ENCODE peak calls at places on chromosomes 11 and 22, in four cellular contexts. Q is fibroblast of the aortic adventitia; L is stimulated activated CD4-positive, alpha-beta T cell treated with anti-CD3 and anti-CD28 coated beads, Interleukin-12 subunit alpha, Interleukin-12 subunit beta, amount 100 ng/mL, for 48 hours; G is renal cortical epithelial cell. Z is an unnamed sample.

GRCh38 chr11:11332141-11332710 is 20.8 kb downstream of the CSNK2A3 start:
- DNase-seq in Q (no peak), L (no peak), G (peak; percentile 35), Z (no peak)

GRCh38 chr11:45238724-45239123 is 47.4 kb downstream of the SYT13 start:
- DNase-seq in Q (peak; percentile 63), L (no peak), G (peak; percentile 82), Z (no peak)

GRCh38 chr11:119314748-119315138 is 2.2 kb downstream of the MCAM start:
- DNase-seq in Q (no peak), L (no peak), G (no peak), Z (no peak)

GRCh38 chr11:73520358-73521061 is 77.4 kb downstream of the FAM168A start:
- DNase-seq in Q (no peak), L (no peak), G (no peak), Z (no peak)

GRCh38 chr22:11253000-11253511 is 4274.9 kb upstream of the OR11H1 start:
- DNase-seq in Q (no peak), L (no peak), G (no peak), Z (no peak)

GRCh38 chr22:26743149-26743548 is 85.8 kb downstream of the MIAT start:
- DNase-seq in Q (no peak), L (no peak), G (no peak), Z (peak; percentile 13)

GRCh38 chr11:12386745-12387144 is 9.4 kb downstream of the PARVA start:
- DNase-seq in Q (no peak), L (no peak), G (no peak), Z (no peak)

GRCh38 chr22:41782316-41782715 is 18.2 kb upstream of the CCDC134 start:
- DNase-seq in Q (no peak), L (no peak), G (no peak), Z (peak; percentile 19)

GRCh38 chr22:49400136-49400865 is 427.4 kb downstream of the BRD1 start:
- DNase-seq in Q (no peak), L (no peak), G (no peak), Z (no peak)

GRCh38 chr11:76493626-76494539 is 49.1 kb downstream of the EMSY start:
- DNase-seq in Q (no peak), L (no peak), G (no peak), Z (no peak)

GRCh38 chr11:14980854-14981253 is 8.7 kb upstream of the CALCA start:
- DNase-seq in Q (peak; percentile 99), L (no peak), G (peak; percentile 27), Z (no peak)

GRCh38 chr22:23845661-23846469 is 7.1 kb upstream of the DERL3 start:
- DNase-seq in Q (peak; percentile 5), L (no peak), G (no peak), Z (peak; percentile 38)

GRCh38 chr11:93221539-93221938 is 23.7 kb upstream of the SLC36A4 start:
- DNase-seq in Q (no peak), L (no peak), G (no peak), Z (no peak)

Z was measured in WERI-Rb-1.